ENCODE peak calls at places on chromosomes 11 and 22, in eight cellular contexts. H is neural progenitor cell, O is dorsolateral prefrontal cortex, M is neural crest cell, J is heart right ventricle, I is SK-N-SH, K is endothelial cell, W is HCT116. V is an unnamed sample.

GRCh38 chr22:27405672-27406388 is 395.7 kb downstream of the MN1 start:
- DNase-seq in H (peak; percentile 80), O (no peak), M (peak; percentile 78), J (peak; percentile 36), I (peak; percentile 82), K (peak; percentile 75), W (peak; percentile 18), V (no peak)

GRCh38 chr22:48714231-48714630 is 1113.4 kb downstream of the BRD1 start:
- DNase-seq in H (no peak), O (peak; percentile 30), M (no peak), J (no peak), I (no peak), K (no peak), W (no peak), V (no peak)

GRCh38 chr11:79304599-79305212 is 136.1 kb downstream of the TENM4 start:
- DNase-seq in H (no peak), O (no peak), M (no peak), J (no peak), I (no peak), K (no peak), W (no peak), V (no peak)

GRCh38 chr11:113477321-113477720 is 2.1 kb upstream of the DRD2 start:
- DNase-seq in H (peak; percentile 50), O (no peak), M (no peak), J (no peak), I (peak; percentile 83), K (no peak), W (no peak), V (no peak)

GRCh38 chr11:45089845-45090499 is 56.5 kb upstream of the PRDM11 start:
- DNase-seq in H (peak; percentile 63), O (no peak), M (no peak), J (no peak), I (no peak), K (no peak), W (no peak), V (no peak)

GRCh38 chr11:61833926-61834277 is 5.8 kb downstream of the FADS2 start:
- DNase-seq in H (no peak), O (no peak), M (no peak), J (no peak), I (no peak), K (no peak), W (no peak), V (no peak)

GRCh38 chr22:26589367-26589844 is 526 bp downstream of the TPST2 start:
- DNase-seq in H (peak; percentile 54), O (no peak), M (no peak), J (peak; percentile 24), I (peak; percentile 60), K (peak; percentile 38), W (no peak), V (no peak)

GRCh38 chr11:113974741-113975470 is at the start of gene HTR3A:
- DNase-seq in H (peak; percentile 78), O (no peak), M (peak; percentile 16), J (peak; percentile 78), I (peak; percentile 43), K (peak; percentile 37), W (peak; percentile 69), V (no peak)

GRCh38 chr11:88152381-88152780 is 22.9 kb downstream of the RAB38 start:
- DNase-seq in H (no peak), O (no peak), M (no peak), J (no peak), I (no peak), K (no peak), W (no peak), V (no peak)

GRCh38 chr11:61170566-61170965 is 9.3 kb upstream of the VPS37C start:
- DNase-seq in H (no peak), O (no peak), M (no peak), J (no peak), I (no peak), K (no peak), W (no peak), V (no peak)

GRCh38 chr11:88410636-88411035 is 73.1 kb upstream of the CTSC start:
- DNase-seq in H (no peak), O (no peak), M (no peak), J (no peak), I (no peak), K (no peak), W (no peak), V (no peak)

GRCh38 chr11:13104619-13105236 is 95.6 kb downstream of the RASSF10 start:
- DNase-seq in H (no peak), O (no peak), M (no peak), J (peak; percentile 19), I (no peak), K (no peak), W (no peak), V (no peak)

GRCh38 chr11:71086687-71087258 is 165.6 kb downstream of the SHANK2 start:
- DNase-seq in H (peak; percentile 82), O (no peak), M (peak; percentile 45), J (no peak), I (peak; percentile 73), K (peak; percentile 62), W (no peak), V (no peak)

GRCh38 chr22:43002198-43002577 is 12.8 kb downstream of the PACSIN2 start:
- DNase-seq in H (no peak), O (no peak), M (no peak), J (no peak), I (no peak), K (no peak), W (no peak), V (no peak)

GRCh38 chr22:18031670-18032454 is 7.5 kb upstream of the MICAL3 start:
- DNase-seq in H (no peak), O (peak; percentile 78), M (no peak), J (no peak), I (no peak), K (no peak), W (peak; percentile 82), V (no peak)

GRCh38 chr11:88475991-88476418 is 138.5 kb upstream of the CTSC start:
- DNase-seq in H (no peak), O (peak; percentile 42), M (no peak), J (no peak), I (no peak), K (no peak), W (no peak), V (no peak)

GRCh38 chr22:24164823-24165379 is 16.4 kb upstream of the SUSD2 start:
- DNase-seq in H (no peak), O (no peak), M (no peak), J (peak; percentile 64), I (peak; percentile 80), K (no peak), W (no peak), V (no peak)

GRCh38 chr11:18248561-18248960 is at the start of gene SAA2:
- DNase-seq in H (no peak), O (no peak), M (no peak), J (no peak), I (no peak), K (no peak), W (no peak), V (no peak)

GRCh38 chr11:123166095-123166559 is 28.9 kb downstream of the CLMP start:
- DNase-seq in H (peak; percentile 70), O (no peak), M (peak; percentile 47), J (peak; percentile 14), I (peak; percentile 64), K (peak; percentile 69), W (no peak), V (peak; percentile 44)

GRCh38 chr22:20036535-20037392 is 15.9 kb downstream of the TANGO2 start:
- DNase-seq in H (no peak), O (no peak), M (no peak), J (no peak), I (no peak), K (no peak), W (no peak), V (no peak)

GRCh38 chr11:122183933-122184332 is 67.9 kb upstream of the BLID start:
- DNase-seq in H (no peak), O (no peak), M (no peak), J (no peak), I (no peak), K (no peak), W (no peak), V (no peak)

GRCh38 chr11:2302280-2302843 is 549 bp downstream of the TSPAN32 start:
- DNase-seq in H (no peak), O (no peak), M (no peak), J (no peak), I (peak; percentile 63), K (no peak), W (no peak), V (peak; percentile 20)

GRCh38 chr11:2300290-2300935 is 1.3 kb downstream of the C11orf21 start:
- DNase-seq in H (no peak), O (peak; percentile 39), M (no peak), J (no peak), I (no peak), K (no peak), W (no peak), V (peak; percentile 18)

GRCh38 chr11:2300936-2301630 is 635 bp downstream of the C11orf21 start:
- DNase-seq in H (no peak), O (no peak), M (no peak), J (no peak), I (no peak), K (no peak), W (no peak), V (peak; percentile 17)

GRCh38 chr11:2302844-2303626 is 1.2 kb downstream of the TSPAN32 start:
- DNase-seq in H (no peak), O (peak; percentile 43), M (no peak), J (peak; percentile 77), I (peak; percentile 74), K (no peak), W (no peak), V (peak; percentile 9)

GRCh38 chr11:2301631-2302272 is at the start of the genes C11orf21 and TSPAN32:
- DNase-seq in H (no peak), O (peak; percentile 49), M (no peak), J (peak; percentile 77), I (no peak), K (no peak), W (no peak), V (peak; percentile 16)
- TF ChIP-seq CTCF in H (no peak), O (no peak), M (no peak), J (no peak), I (no peak), K (no peak), W (no peak), V (no peak)

GRCh38 chr11:116605543-116605942 is 167.2 kb downstream of the BUD13 start:
- DNase-seq in H (peak; percentile 92), O (no peak), M (peak; percentile 63), J (no peak), I (no peak), K (peak; percentile 88), W (peak; percentile 32), V (no peak)
- TF ChIP-seq CTCF in H (peak; percentile 75), O (no peak), M (peak; percentile 59), J (no peak), I (peak; percentile 49), K (peak; percentile 37), W (peak; percentile 21), V (no peak)

GRCh38 chr11:119491753-119492455 is 68.9 kb upstream of the THY1 start:
- DNase-seq in H (peak; percentile 31), O (no peak), M (no peak), J (no peak), I (no peak), K (peak; percentile 24), W (no peak), V (no peak)
- TF ChIP-seq CTCF in H (peak; percentile 45), O (peak; percentile 52), M (peak; percentile 54), J (no peak), I (peak; percentile 47), K (peak; percentile 74), W (peak; percentile 15), V (no peak)

DNA sequence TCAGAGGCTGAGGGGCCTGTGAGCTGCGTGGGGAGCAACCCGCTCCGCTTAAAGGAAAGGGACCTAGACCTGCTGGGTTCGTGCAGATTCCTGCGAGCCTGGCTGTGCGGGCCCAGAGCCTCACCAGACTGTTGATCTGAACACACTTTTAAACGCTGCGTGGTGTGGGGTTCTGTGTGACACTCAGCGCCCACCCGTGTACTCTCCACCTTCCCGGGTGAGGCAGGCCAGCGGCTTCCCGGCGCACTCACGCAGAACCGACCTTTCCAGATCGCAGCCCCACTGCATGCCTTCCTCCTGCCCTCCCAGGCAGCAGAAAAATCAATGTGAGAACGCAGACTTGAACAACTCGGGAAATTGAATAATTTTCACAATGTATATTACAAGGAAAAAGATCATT is 388.6 kb downstream of the TBC1D22A start:
- DNase-seq in H (no peak), O (no peak), M (no peak), J (no peak), I (no peak), K (no peak), W (no peak), V (no peak)
- TF ChIP-seq CTCF in H (no peak), O (no peak), M (no peak), J (no peak), I (no peak), K (no peak), W (no peak), V (no peak)